ENCODE peak calls at places on chromosomes 5 and 9, in six cellular contexts. One of them, this sample, is unnamed.

GRCh38 chr5:73093943-73094342 is 26.4 kb upstream of the TMEM171 start:
- DNase-seq in SK-N-SH: no peak
- DNase-seq in endothelial cell: no peak
- DNase-seq in psoas muscle: no peak
- DNase-seq in heart right ventricle: no peak
- DNase-seq in HL-60: no peak
- DNase-seq in this sample: no peak

GRCh38 chr5:35136386-35136785 is 88.6 kb upstream of the AGXT2 start:
- DNase-seq in SK-N-SH: no peak
- DNase-seq in endothelial cell: no peak
- DNase-seq in psoas muscle: no peak
- DNase-seq in heart right ventricle: no peak
- DNase-seq in HL-60: no peak
- DNase-seq in this sample: no peak

GRCh38 chr5:91224459-91224858 is 158.7 kb downstream of the ARRDC3 start:
- DNase-seq in SK-N-SH: no peak
- DNase-seq in endothelial cell: no peak
- DNase-seq in psoas muscle: no peak
- DNase-seq in heart right ventricle: no peak
- DNase-seq in HL-60: no peak
- DNase-seq in this sample: no peak

GRCh38 chr5:171521219-171521633 is 101.8 kb downstream of the FGF18 start:
- DNase-seq in SK-N-SH: peak
- DNase-seq in endothelial cell: no peak
- DNase-seq in psoas muscle: peak
- DNase-seq in heart right ventricle: no peak
- DNase-seq in HL-60: no peak
- DNase-seq in this sample: no peak

GRCh38 chr9:35728041-35728971 is 3.7 kb downstream of the TLN1 start:
- DNase-seq in SK-N-SH: no peak
- DNase-seq in endothelial cell: peak
- DNase-seq in psoas muscle: peak
- DNase-seq in heart right ventricle: peak
- DNase-seq in HL-60: peak
- DNase-seq in this sample: peak

GRCh38 chr9:97788763-97789663 is 64.0 kb upstream of the FOXE1 start:
- DNase-seq in SK-N-SH: no peak
- DNase-seq in endothelial cell: no peak
- DNase-seq in psoas muscle: no peak
- DNase-seq in heart right ventricle: no peak
- DNase-seq in HL-60: no peak
- DNase-seq in this sample: no peak

GRCh38 chr5:173886157-173886556 is 2.0 kb upstream of the CPEB4 start:
- DNase-seq in SK-N-SH: no peak
- DNase-seq in endothelial cell: no peak
- DNase-seq in psoas muscle: no peak
- DNase-seq in heart right ventricle: no peak
- DNase-seq in HL-60: no peak
- DNase-seq in this sample: no peak

GRCh38 chr9:14529047-14529446 is 164.2 kb downstream of the ZDHHC21 start:
- DNase-seq in SK-N-SH: no peak
- DNase-seq in endothelial cell: no peak
- DNase-seq in psoas muscle: no peak
- DNase-seq in heart right ventricle: no peak
- DNase-seq in HL-60: no peak
- DNase-seq in this sample: no peak

GRCh38 chr5:96117863-96118651 is 156.4 kb upstream of the ELL2 start:
- DNase-seq in SK-N-SH: no peak
- DNase-seq in endothelial cell: no peak
- DNase-seq in psoas muscle: no peak
- DNase-seq in heart right ventricle: no peak
- DNase-seq in HL-60: no peak
- DNase-seq in this sample: no peak

GRCh38 chr5:85906460-85906859 is 711.3 kb upstream of the COX7C start:
- DNase-seq in SK-N-SH: no peak
- DNase-seq in endothelial cell: no peak
- DNase-seq in psoas muscle: no peak
- DNase-seq in heart right ventricle: no peak
- DNase-seq in HL-60: no peak
- DNase-seq in this sample: no peak

GRCh38 chr5:86880344-86880743 is 262.6 kb downstream of the COX7C start:
- DNase-seq in SK-N-SH: no peak
- DNase-seq in endothelial cell: no peak
- DNase-seq in psoas muscle: no peak
- DNase-seq in heart right ventricle: no peak
- DNase-seq in HL-60: no peak
- DNase-seq in this sample: no peak

GRCh38 chr9:97468658-97469448 is 32.6 kb upstream of the TMOD1 start:
- DNase-seq in SK-N-SH: peak
- DNase-seq in endothelial cell: peak
- DNase-seq in psoas muscle: peak
- DNase-seq in heart right ventricle: peak
- DNase-seq in HL-60: no peak
- DNase-seq in this sample: no peak

GRCh38 chr5:62199792-62200716 is 106.0 kb upstream of the KIF2A start:
- DNase-seq in SK-N-SH: no peak
- DNase-seq in endothelial cell: no peak
- DNase-seq in psoas muscle: no peak
- DNase-seq in heart right ventricle: no peak
- DNase-seq in HL-60: no peak
- DNase-seq in this sample: no peak

GRCh38 chr9:126665696-126666035 is 51.9 kb downstream of the LMX1B start:
- DNase-seq in SK-N-SH: no peak
- DNase-seq in endothelial cell: no peak
- DNase-seq in psoas muscle: no peak
- DNase-seq in heart right ventricle: no peak
- DNase-seq in HL-60: no peak
- DNase-seq in this sample: no peak

GRCh38 chr9:14221558-14221957 is 92.4 kb downstream of the NFIB start:
- DNase-seq in SK-N-SH: no peak
- DNase-seq in endothelial cell: no peak
- DNase-seq in psoas muscle: no peak
- DNase-seq in heart right ventricle: no peak
- DNase-seq in HL-60: no peak
- DNase-seq in this sample: no peak

GRCh38 chr5:103333376-103333775 is 74.8 kb downstream of the MACIR start:
- DNase-seq in SK-N-SH: no peak
- DNase-seq in endothelial cell: no peak
- DNase-seq in psoas muscle: no peak
- DNase-seq in heart right ventricle: no peak
- DNase-seq in HL-60: no peak
- DNase-seq in this sample: no peak

GRCh38 chr9:136629879-136630661 is 32.6 kb upstream of the EGFL7 start:
- DNase-seq in SK-N-SH: peak
- DNase-seq in endothelial cell: peak
- DNase-seq in psoas muscle: no peak
- DNase-seq in heart right ventricle: no peak
- DNase-seq in HL-60: no peak
- DNase-seq in this sample: peak

GRCh38 chr5:3269400-3270169 is 326.0 kb upstream of the IRX1 start:
- DNase-seq in SK-N-SH: no peak
- DNase-seq in endothelial cell: no peak
- DNase-seq in psoas muscle: no peak
- DNase-seq in heart right ventricle: no peak
- DNase-seq in HL-60: no peak
- DNase-seq in this sample: no peak

GRCh38 chr9:133188006-133188842 is 20.8 kb downstream of the OBP2B start:
- DNase-seq in SK-N-SH: peak
- DNase-seq in endothelial cell: peak
- DNase-seq in psoas muscle: no peak
- DNase-seq in heart right ventricle: no peak
- DNase-seq in HL-60: no peak
- DNase-seq in this sample: no peak

GRCh38 chr5:126351138-126351537 is 72.1 kb upstream of the GRAMD2B start:
- DNase-seq in SK-N-SH: no peak
- DNase-seq in endothelial cell: no peak
- DNase-seq in psoas muscle: no peak
- DNase-seq in heart right ventricle: no peak
- DNase-seq in HL-60: no peak
- DNase-seq in this sample: no peak

GRCh38 chr9:65420771-65421170 is 135.8 kb upstream of the FOXD4L5 start:
- DNase-seq in SK-N-SH: no peak
- DNase-seq in endothelial cell: no peak
- DNase-seq in psoas muscle: no peak
- DNase-seq in heart right ventricle: no peak
- DNase-seq in HL-60: no peak
- DNase-seq in this sample: no peak

GRCh38 chr5:90381213-90381929 is 28.2 kb downstream of the CETN3 start:
- DNase-seq in SK-N-SH: no peak
- DNase-seq in endothelial cell: no peak
- DNase-seq in psoas muscle: no peak
- DNase-seq in heart right ventricle: no peak
- DNase-seq in HL-60: no peak
- DNase-seq in this sample: no peak

GRCh38 chr5:21774791-21775190 is 1078.4 kb downstream of the CDH12 start:
- DNase-seq in SK-N-SH: no peak
- DNase-seq in endothelial cell: no peak
- DNase-seq in psoas muscle: no peak
- DNase-seq in heart right ventricle: no peak
- DNase-seq in HL-60: no peak
- DNase-seq in this sample: no peak

GRCh38 chr5:150113047-150113744 is 26.8 kb upstream of the CSF1R start:
- DNase-seq in SK-N-SH: peak
- DNase-seq in endothelial cell: no peak
- DNase-seq in psoas muscle: no peak
- DNase-seq in heart right ventricle: no peak
- DNase-seq in HL-60: peak
- DNase-seq in this sample: no peak

GRCh38 chr5:150114773-150115408 is 28.5 kb upstream of the CSF1R start:
- DNase-seq in SK-N-SH: peak
- DNase-seq in endothelial cell: no peak
- DNase-seq in psoas muscle: no peak
- DNase-seq in heart right ventricle: no peak
- DNase-seq in HL-60: no peak
- DNase-seq in this sample: no peak

GRCh38 chr5:150112211-150113046 is 26.1 kb upstream of the CSF1R start:
- DNase-seq in SK-N-SH: peak
- DNase-seq in endothelial cell: no peak
- DNase-seq in psoas muscle: peak
- DNase-seq in heart right ventricle: no peak
- DNase-seq in HL-60: no peak
- DNase-seq in this sample: no peak

GRCh38 chr5:150116667-150117395 is 30.5 kb upstream of the CSF1R start:
- DNase-seq in SK-N-SH: peak
- DNase-seq in endothelial cell: peak
- DNase-seq in psoas muscle: no peak
- DNase-seq in heart right ventricle: peak
- DNase-seq in HL-60: no peak
- DNase-seq in this sample: no peak

GRCh38 chr5:150114102-150114641 is 27.8 kb upstream of the CSF1R start:
- DNase-seq in SK-N-SH: peak
- DNase-seq in endothelial cell: no peak
- DNase-seq in psoas muscle: no peak
- DNase-seq in heart right ventricle: no peak
- DNase-seq in HL-60: no peak
- DNase-seq in this sample: no peak
- TF ChIP-seq CTCF in SK-N-SH: peak
- TF ChIP-seq CTCF in endothelial cell: peak
- TF ChIP-seq CTCF in psoas muscle: no peak
- TF ChIP-seq CTCF in heart right ventricle: no peak
- TF ChIP-seq CTCF in HL-60: no peak
- TF ChIP-seq CTCF in this sample: peak

GRCh38 chr5:134268919-134269318 is 43.0 kb upstream of the PPP2CA start:
- DNase-seq in SK-N-SH: no peak
- DNase-seq in endothelial cell: no peak
- DNase-seq in psoas muscle: no peak
- DNase-seq in heart right ventricle: no peak
- DNase-seq in HL-60: no peak
- DNase-seq in this sample: no peak

GRCh38 chr5:134271059-134271458 is 45.2 kb upstream of the PPP2CA start:
- DNase-seq in SK-N-SH: no peak
- DNase-seq in endothelial cell: no peak
- DNase-seq in psoas muscle: no peak
- DNase-seq in heart right ventricle: no peak
- DNase-seq in HL-60: no peak
- DNase-seq in this sample: no peak

GRCh38 chr5:134268019-134268601 is 42.2 kb upstream of the PPP2CA start:
- DNase-seq in SK-N-SH: no peak
- DNase-seq in endothelial cell: no peak
- DNase-seq in psoas muscle: no peak
- DNase-seq in heart right ventricle: no peak
- DNase-seq in HL-60: no peak
- DNase-seq in this sample: no peak

GRCh38 chr5:134263801-134264200 is 37.9 kb upstream of the PPP2CA start:
- DNase-seq in SK-N-SH: no peak
- DNase-seq in endothelial cell: no peak
- DNase-seq in psoas muscle: no peak
- DNase-seq in heart right ventricle: no peak
- DNase-seq in HL-60: no peak
- DNase-seq in this sample: no peak

GRCh38 chr5:134267366-134268018 is 41.6 kb upstream of the PPP2CA start:
- DNase-seq in SK-N-SH: no peak
- DNase-seq in endothelial cell: no peak
- DNase-seq in psoas muscle: no peak
- DNase-seq in heart right ventricle: no peak
- DNase-seq in HL-60: no peak
- DNase-seq in this sample: no peak
- TF ChIP-seq CTCF in SK-N-SH: no peak
- TF ChIP-seq CTCF in endothelial cell: no peak
- TF ChIP-seq CTCF in psoas muscle: no peak
- TF ChIP-seq CTCF in heart right ventricle: no peak
- TF ChIP-seq CTCF in HL-60: no peak
- TF ChIP-seq CTCF in this sample: no peak

DNA sequence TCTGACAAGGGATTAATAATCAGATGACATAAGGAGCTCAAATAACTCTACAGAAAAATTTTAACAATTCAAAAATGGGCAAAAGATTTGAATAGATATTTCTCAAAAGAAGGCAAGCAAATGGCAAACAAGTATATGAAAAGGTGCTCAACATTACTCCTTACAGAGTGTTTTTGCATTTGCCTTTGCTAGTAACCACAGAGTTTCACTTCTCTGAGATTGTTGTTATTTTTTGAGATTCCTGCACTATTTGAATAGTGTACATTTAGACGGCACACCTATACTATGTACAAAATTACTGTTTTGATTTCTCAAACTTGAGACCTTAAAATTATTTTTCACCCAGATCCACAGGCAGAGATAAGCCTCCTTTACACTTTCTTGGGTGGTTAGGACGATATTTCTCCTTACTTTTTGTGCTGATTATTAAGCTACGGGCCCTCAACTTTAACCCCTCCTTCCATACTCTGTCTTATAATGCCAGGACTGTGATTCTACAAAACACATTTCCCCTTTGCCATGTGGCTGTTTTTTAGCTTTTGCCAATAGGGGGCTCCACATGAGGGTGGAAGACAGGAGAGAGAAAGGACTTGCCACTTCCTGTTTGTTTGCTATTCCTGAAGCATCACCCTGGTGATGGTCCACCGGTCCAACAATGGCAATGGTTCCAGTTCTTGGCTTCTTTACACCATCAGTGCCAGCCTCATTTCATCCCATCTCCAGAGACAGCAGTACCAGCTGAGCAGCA is 65.0 kb upstream of the DAP start:
- DNase-seq in SK-N-SH: no peak
- DNase-seq in endothelial cell: no peak
- DNase-seq in psoas muscle: no peak
- DNase-seq in heart right ventricle: no peak
- DNase-seq in HL-60: no peak
- DNase-seq in this sample: no peak
- TF ChIP-seq CTCF in SK-N-SH: no peak
- TF ChIP-seq CTCF in endothelial cell: peak
- TF ChIP-seq CTCF in psoas muscle: no peak
- TF ChIP-seq CTCF in heart right ventricle: no peak
- TF ChIP-seq CTCF in HL-60: no peak
- TF ChIP-seq CTCF in this sample: peak

GRCh38 chr5:145908206-145908945 is 28.0 kb upstream of the SH3RF2 start:
- DNase-seq in SK-N-SH: no peak
- DNase-seq in endothelial cell: no peak
- DNase-seq in psoas muscle: no peak
- DNase-seq in heart right ventricle: no peak
- DNase-seq in HL-60: no peak
- DNase-seq in this sample: no peak
- TF ChIP-seq CTCF in SK-N-SH: peak
- TF ChIP-seq CTCF in endothelial cell: no peak
- TF ChIP-seq CTCF in psoas muscle: no peak
- TF ChIP-seq CTCF in heart right ventricle: peak
- TF ChIP-seq CTCF in HL-60: no peak
- TF ChIP-seq CTCF in this sample: no peak

This sample was measured in CD14-positive monocyte.